ENCODE peak calls at places on chromosome 10, in eight cellular contexts. Y is DND-41, Q is HCT116, X is endothelial cell of umbilical vein, I is PC-3, R is fibroblast of lung, N is PC-9, A is hepatocyte. H is an unnamed sample.

GRCh38 chr10:588246-589165 is 101.0 kb downstream of the DIP2C start:
- DNase-seq in Y (no peak), I (no peak), X (no peak), Q (no peak), R (peak), A (no peak), N (peak), H (peak)

GRCh38 chr10:7942859-7943258 is 111.6 kb upstream of the GATA3 start:
- DNase-seq in Y (no peak), A (no peak), Q (no peak), N (no peak), I (no peak), X (no peak), R (no peak), H (no peak)

GRCh38 chr10:43212043-43212721 is 54.7 kb downstream of the RASGEF1A start:
- DNase-seq in Q (no peak), X (no peak), N (no peak), Y (no peak), R (no peak), A (no peak), I (no peak), H (no peak)

GRCh38 chr10:69446650-69447151 is 4.6 kb upstream of the TSPAN15 start:
- DNase-seq in R (peak), N (peak), A (peak), I (peak), Q (peak), X (peak), Y (no peak), H (peak)

GRCh38 chr10:34181545-34182300 is 633.4 kb downstream of the PARD3 start:
- DNase-seq in X (peak), Y (no peak), Q (no peak), I (no peak), R (peak), A (peak), N (no peak), H (no peak)

GRCh38 chr10:86075512-86075911 is 291.1 kb downstream of the GRID1 start:
- DNase-seq in R (no peak), X (no peak), I (no peak), A (no peak), Q (no peak), Y (no peak), N (no peak), H (no peak)

GRCh38 chr10:6399241-6399701 is 180.8 kb downstream of the PRKCQ start:
- DNase-seq in Q (no peak), N (peak), A (no peak), X (no peak), I (no peak), Y (no peak), R (peak), H (peak)

GRCh38 chr10:128210215-128211063 is 84.2 kb upstream of the MKI67 start:
- DNase-seq in I (peak), R (peak), X (peak), Y (no peak), A (peak), Q (peak), N (peak), H (no peak)

GRCh38 chr10:129655679-129656031 is 188.6 kb downstream of the MGMT start:
- DNase-seq in N (no peak), A (no peak), Y (no peak), X (no peak), Q (no peak), R (no peak), I (no peak), H (no peak)

GRCh38 chr10:129657297-129657974 is 190.4 kb downstream of the MGMT start:
- DNase-seq in R (no peak), N (no peak), Q (no peak), Y (no peak), A (no peak), X (no peak), I (no peak), H (no peak)

GRCh38 chr10:129659881-129660280 is 192.8 kb downstream of the MGMT start:
- DNase-seq in Y (no peak), A (no peak), N (no peak), Q (no peak), I (no peak), R (no peak), X (no peak), H (no peak)

GRCh38 chr10:129656642-129657041 is 189.6 kb downstream of the MGMT start:
- DNase-seq in N (no peak), R (no peak), Y (no peak), X (no peak), Q (no peak), I (no peak), A (no peak), H (no peak)

DNA sequence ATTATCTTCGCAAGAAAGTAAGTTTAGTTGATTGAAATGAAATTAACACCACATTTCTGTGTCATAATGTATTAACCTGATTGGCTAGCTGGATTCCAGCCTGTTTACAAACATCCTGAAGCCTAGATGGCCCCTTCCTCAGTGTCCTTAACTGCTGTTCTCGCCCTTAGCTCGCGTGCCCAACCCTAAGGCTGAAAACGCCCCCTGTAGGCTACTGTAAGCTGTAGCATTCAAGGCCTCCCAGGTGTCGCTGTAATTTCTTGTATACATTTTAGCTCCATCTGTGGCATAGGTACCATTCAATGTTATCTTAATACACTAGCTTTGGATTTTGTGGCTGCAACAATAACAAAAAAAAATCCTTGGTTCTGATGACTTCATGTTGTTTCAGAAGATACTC is 191.6 kb downstream of the MGMT start:
- DNase-seq in A (no peak), R (no peak), X (no peak), N (no peak), Y (no peak), Q (no peak), I (peak), H (no peak)
- TF ChIP-seq CTCF in A (peak), R (peak), X (no peak), N (peak), Y (peak), Q (peak), I (peak), H (peak)

GRCh38 chr10:88337134-88337533 is 246.0 kb downstream of the RNLS start:
- DNase-seq in I (no peak), A (no peak), N (no peak), R (no peak), Q (no peak), X (no peak), Y (no peak), H (no peak)

GRCh38 chr10:88330174-88330573 is 252.9 kb downstream of the RNLS start:
- DNase-seq in N (no peak), A (no peak), I (no peak), Q (no peak), R (no peak), Y (no peak), X (no peak), H (no peak)

GRCh38 chr10:88336316-88336715 is 246.8 kb downstream of the RNLS start:
- DNase-seq in N (no peak), I (no peak), Y (no peak), R (no peak), A (no peak), X (no peak), Q (no peak), H (no peak)

GRCh38 chr10:88332526-88333265 is 250.4 kb downstream of the RNLS start:
- DNase-seq in Y (no peak), R (no peak), Q (no peak), N (no peak), A (no peak), X (no peak), I (no peak), H (no peak)
- H2AFZ ChIP-seq in Y (no peak), R (no peak), Q (no peak), N (no peak), A (no peak), X (no peak), I (no peak), H (no peak)

GRCh38 chr10:113060221-113061053 is 110.4 kb downstream of the TCF7L2 start:
- DNase-seq in N (no peak), Q (no peak), X (peak), R (no peak), A (peak), Y (peak), I (no peak), H (no peak)
- H3K4me3 ChIP-seq in N (no peak), Q (no peak), X (no peak), R (no peak), A (no peak), Y (no peak), I (no peak), H (no peak)

GRCh38 chr10:55631071-55631654 is 729.9 kb downstream of the ZWINT start:
- DNase-seq in A (peak), X (peak), I (peak), Y (no peak), Q (no peak), N (peak), R (peak), H (peak)
- TF ChIP-seq CTCF in A (peak), X (peak), I (peak), Y (no peak), Q (no peak), N (peak), R (peak), H (peak)

GRCh38 chr10:53130337-53130736 is 357.8 kb upstream of the MBL2 start:
- DNase-seq in A (no peak), I (no peak), Y (no peak), N (no peak), X (no peak), R (no peak), Q (no peak), H (no peak)

GRCh38 chr10:53135213-53135896 is 362.8 kb upstream of the MBL2 start:
- DNase-seq in Y (no peak), A (peak), R (no peak), I (peak), Q (no peak), N (no peak), X (no peak), H (no peak)

GRCh38 chr10:53135897-53136253 is 363.3 kb upstream of the MBL2 start:
- DNase-seq in A (no peak), Y (no peak), R (no peak), Q (no peak), X (no peak), I (no peak), N (no peak), H (no peak)

DNA sequence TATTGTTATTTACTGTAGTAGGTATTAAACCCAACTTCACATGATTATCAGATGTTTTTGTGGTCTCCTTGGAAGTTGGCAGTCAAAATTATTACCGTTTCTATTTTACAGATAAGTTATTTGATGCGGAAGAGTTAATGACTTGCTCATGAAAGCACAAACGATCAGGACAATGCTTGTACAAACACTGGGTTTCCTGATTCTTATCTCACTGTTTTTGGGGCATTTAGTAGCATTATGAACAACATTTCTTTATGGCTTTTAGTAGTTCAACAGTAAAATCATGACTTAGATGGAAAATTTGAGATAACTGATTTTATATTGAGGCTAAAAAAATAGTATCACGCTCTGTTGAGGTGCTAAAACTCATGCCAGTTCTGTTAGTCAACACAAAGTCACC is 361.5 kb upstream of the MBL2 start:
- DNase-seq in X (peak), I (no peak), N (no peak), Q (no peak), R (no peak), A (no peak), Y (no peak), H (no peak)
- H2AFZ ChIP-seq in X (no peak), I (no peak), N (no peak), Q (no peak), R (no peak), A (no peak), Y (no peak), H (no peak)

DNA sequence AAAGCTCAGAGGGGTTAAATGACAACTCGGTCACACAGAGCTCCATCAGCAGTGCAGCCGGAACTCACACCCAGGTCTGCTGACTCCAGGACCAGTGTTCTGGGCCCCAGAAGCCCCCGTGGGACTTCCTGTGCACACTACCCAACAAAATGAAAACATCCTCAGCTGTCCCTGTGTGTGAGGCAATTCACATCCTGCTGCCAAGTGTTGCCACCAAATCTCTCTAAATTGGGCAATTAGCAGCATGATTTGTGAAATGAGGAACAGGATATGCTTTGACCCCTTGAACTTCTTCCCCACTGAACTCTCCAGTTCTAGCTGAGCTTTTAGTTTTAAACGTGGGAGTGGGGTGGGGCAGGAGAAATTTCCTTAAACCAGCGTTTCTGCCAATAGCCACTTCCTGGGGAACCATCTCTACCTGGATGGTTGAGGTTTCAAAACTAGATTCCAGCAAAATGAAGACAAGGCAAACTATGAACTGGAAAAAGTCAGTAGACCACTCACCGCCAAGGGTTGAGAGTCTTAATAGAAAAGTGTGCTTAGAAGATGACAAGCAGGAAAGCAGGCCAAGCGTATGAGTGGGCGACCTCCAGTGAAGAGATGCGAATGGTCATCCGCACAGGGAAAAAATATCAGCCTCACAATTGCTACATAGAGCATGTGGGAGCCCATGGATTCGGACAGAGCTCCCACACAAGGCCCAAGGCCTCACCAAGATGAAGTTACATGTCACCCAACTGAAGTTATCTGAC is 51.9 kb upstream of the CHST15 start:
- DNase-seq in R (no peak), Y (peak), N (no peak), Q (no peak), A (no peak), X (no peak), I (no peak), H (no peak)
- H3K4me3 ChIP-seq in R (no peak), Y (no peak), N (no peak), Q (no peak), A (no peak), X (no peak), I (no peak), H (no peak)